ENCODE peak calls at places on chromosomes 2 and 18, in five cellular contexts. I, F, N, W and P are unnamed samples.

GRCh38 chr2:219404291-219404910 is 13.8 kb upstream of the DES start:
- DNase-seq in I (no peak), F (no peak), N (no peak), W (no peak), P (no peak)

GRCh38 chr2:12269041-12269972 is 447.4 kb upstream of the TRIB2 start:
- DNase-seq in I (no peak), F (no peak), N (no peak), W (no peak), P (no peak)

GRCh38 chr18:79644006-79644665 is 35.5 kb upstream of the CTDP1 start:
- DNase-seq in I (peak; percentile 65), F (peak; percentile 36), N (peak; percentile 71), W (peak; percentile 47), P (peak; percentile 64)

GRCh38 chr18:33470229-33470628 is 29.7 kb upstream of the CCDC178 start:
- DNase-seq in I (no peak), F (peak; percentile 88), N (no peak), W (no peak), P (no peak)

GRCh38 chr2:97991081-97991856 is 4.5 kb downstream of the TMEM131 start:
- DNase-seq in I (no peak), F (no peak), N (no peak), W (no peak), P (no peak)

GRCh38 chr2:133657591-133657990 is 89.3 kb upstream of the NCKAP5 start:
- DNase-seq in I (no peak), F (peak; percentile 90), N (no peak), W (peak; percentile 41), P (peak; percentile 74)

GRCh38 chr18:13649397-13650252 is 76.7 kb downstream of the FAM210A start:
- DNase-seq in I (no peak), F (no peak), N (no peak), W (no peak), P (no peak)

GRCh38 chr2:240461471-240462072 is 26.1 kb downstream of the GPC1 start:
- DNase-seq in I (no peak), F (no peak), N (no peak), W (no peak), P (no peak)

GRCh38 chr2:239300871-239301742 is 99.7 kb downstream of the HDAC4 start:
- DNase-seq in I (no peak), F (no peak), N (no peak), W (no peak), P (no peak)

GRCh38 chr2:203817147-203817546 is 50.4 kb upstream of the CTLA4 start:
- DNase-seq in I (no peak), F (no peak), N (no peak), W (no peak), P (no peak)

GRCh38 chr2:239369631-239370161 is 31.1 kb downstream of the HDAC4 start:
- DNase-seq in I (no peak), F (no peak), N (no peak), W (no peak), P (no peak)

GRCh38 chr2:67050621-67051020 is 346.5 kb upstream of the ETAA1 start:
- DNase-seq in I (peak; percentile 27), F (no peak), N (no peak), W (peak; percentile 67), P (no peak)

GRCh38 chr2:129929321-129930290 is 49.9 kb upstream of the RAB6C start:
- DNase-seq in I (peak; percentile 89), F (no peak), N (no peak), W (no peak), P (no peak)

GRCh38 chr2:106030287-106031268 is 163.5 kb downstream of the UXS1 start:
- DNase-seq in I (peak; percentile 56), F (peak; percentile 77), N (no peak), W (peak; percentile 81), P (no peak)

GRCh38 chr2:225117061-225117716 is 74.9 kb upstream of the DOCK10 start:
- DNase-seq in I (peak; percentile 71), F (peak; percentile 75), N (no peak), W (peak; percentile 11), P (no peak)

GRCh38 chr2:141496805-141497204 is 634.0 kb downstream of the LRP1B start:
- DNase-seq in I (peak; percentile 10), F (peak; percentile 27), N (no peak), W (peak; percentile 19), P (no peak)

GRCh38 chr2:216215991-216216390 is 106.8 kb downstream of the XRCC5 start:
- DNase-seq in I (peak; percentile 54), F (peak; percentile 23), N (no peak), W (peak; percentile 40), P (peak; percentile 18)

GRCh38 chr2:12300927-12301326 is 415.8 kb upstream of the TRIB2 start:
- DNase-seq in I (peak; percentile 57), F (peak; percentile 38), N (no peak), W (peak; percentile 37), P (no peak)

GRCh38 chr2:60551241-60552095 is 2.0 kb downstream of the BCL11A start:
- DNase-seq in I (peak; percentile 79), F (peak; percentile 52), N (no peak), W (no peak), P (no peak)

GRCh38 chr2:3959372-3959771 is 256.0 kb downstream of the DCDC2C start:
- DNase-seq in I (peak; percentile 57), F (peak; percentile 6), N (peak; percentile 59), W (peak; percentile 14), P (peak; percentile 39)

GRCh38 chr2:234500394-234501006 is 3.6 kb upstream of the ARL4C start:
- DNase-seq in I (peak; percentile 77), F (peak; percentile 63), N (no peak), W (peak; percentile 65), P (no peak)

DNA sequence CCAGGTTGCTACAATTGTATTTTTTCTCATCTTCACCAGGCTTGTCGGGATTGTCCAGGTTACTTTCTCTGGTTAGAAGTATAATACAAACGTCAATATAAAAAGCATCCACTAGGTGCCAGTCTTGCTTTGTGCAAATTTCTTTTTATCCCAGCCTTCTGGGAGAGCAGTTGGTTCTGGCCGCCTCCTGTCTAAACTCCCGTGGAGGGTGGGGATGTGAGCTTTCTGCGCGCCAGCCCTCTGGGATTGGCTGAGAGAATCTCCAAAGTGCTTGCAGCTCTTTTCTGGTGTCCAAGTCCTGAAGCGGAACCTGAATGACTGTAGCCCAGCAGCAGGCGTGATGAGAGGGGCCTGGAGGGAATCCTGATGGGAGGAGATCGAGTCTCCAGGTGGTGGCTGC is 22.4 kb upstream of the TOGARAM2 start:
- DNase-seq in I (peak; percentile 90), F (peak; percentile 69), N (peak; percentile 69), W (peak; percentile 74), P (no peak)
- H3K9ac ChIP-seq in I (no peak overlapping the region), F (no peak overlapping the region), N (no peak overlapping the region), W (no peak overlapping the region), P (no peak overlapping the region)

GRCh38 chr2:175373729-175374128 is 192.2 kb upstream of the ATP5MC3 start:
- DNase-seq in I (no peak), F (no peak), N (no peak), W (no peak), P (no peak)
- H3K4me3 ChIP-seq in I (peak overlapping the region; percentile 46), F (no peak overlapping the region), N (no peak overlapping the region), W (no peak overlapping the region), P (no peak overlapping the region)

DNA sequence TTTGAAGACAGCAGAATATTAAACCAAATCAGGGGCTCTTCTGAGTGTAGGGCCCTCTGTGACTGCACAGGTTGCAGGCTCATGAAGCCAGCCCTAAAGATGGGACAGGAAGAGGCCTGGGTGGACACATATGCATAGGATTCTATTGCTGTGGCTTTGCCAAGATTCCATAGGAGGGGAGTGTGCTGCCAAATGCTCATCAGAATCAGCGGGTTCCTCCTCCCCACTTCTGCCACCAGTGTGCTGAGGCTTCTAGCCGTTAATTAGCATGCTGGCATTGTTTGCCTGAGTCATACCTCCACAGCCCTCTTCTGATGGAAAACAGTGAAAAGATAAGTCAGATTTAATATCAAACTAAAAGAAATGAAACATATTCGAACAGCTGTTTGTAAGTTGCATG is 103.9 kb upstream of the TMEFF2 start:
- DNase-seq in I (no peak), F (peak; percentile 3), N (no peak), W (no peak), P (peak; percentile 20)
- H3K9ac ChIP-seq in I (no peak overlapping the region), F (no peak overlapping the region), N (no peak overlapping the region), W (no peak overlapping the region), P (no peak overlapping the region)

GRCh38 chr2:64731306-64731654 is 77.6 kb upstream of the SERTAD2 start:
- DNase-seq in I (no peak), F (no peak), N (no peak), W (no peak), P (no peak)

GRCh38 chr2:64731746-64732145 is 78.0 kb upstream of the SERTAD2 start:
- DNase-seq in I (no peak), F (no peak), N (no peak), W (no peak), P (no peak)

GRCh38 chr2:64727843-64728463 is 74.2 kb upstream of the SERTAD2 start:
- DNase-seq in I (no peak), F (no peak), N (no peak), W (no peak), P (no peak)

GRCh38 chr2:64732153-64732552 is 78.4 kb upstream of the SERTAD2 start:
- DNase-seq in I (no peak), F (no peak), N (no peak), W (no peak), P (no peak)

GRCh38 chr2:64730551-64731305 is 77.0 kb upstream of the SERTAD2 start:
- DNase-seq in I (peak; percentile 92), F (peak; percentile 85), N (no peak), W (peak; percentile 90), P (no peak)
- H3K4me3 ChIP-seq in I (peak overlapping the region; percentile 68), F (peak overlapping the region; percentile 55), N (no peak overlapping the region), W (peak overlapping the region; percentile 42), P (no peak overlapping the region)

DNA sequence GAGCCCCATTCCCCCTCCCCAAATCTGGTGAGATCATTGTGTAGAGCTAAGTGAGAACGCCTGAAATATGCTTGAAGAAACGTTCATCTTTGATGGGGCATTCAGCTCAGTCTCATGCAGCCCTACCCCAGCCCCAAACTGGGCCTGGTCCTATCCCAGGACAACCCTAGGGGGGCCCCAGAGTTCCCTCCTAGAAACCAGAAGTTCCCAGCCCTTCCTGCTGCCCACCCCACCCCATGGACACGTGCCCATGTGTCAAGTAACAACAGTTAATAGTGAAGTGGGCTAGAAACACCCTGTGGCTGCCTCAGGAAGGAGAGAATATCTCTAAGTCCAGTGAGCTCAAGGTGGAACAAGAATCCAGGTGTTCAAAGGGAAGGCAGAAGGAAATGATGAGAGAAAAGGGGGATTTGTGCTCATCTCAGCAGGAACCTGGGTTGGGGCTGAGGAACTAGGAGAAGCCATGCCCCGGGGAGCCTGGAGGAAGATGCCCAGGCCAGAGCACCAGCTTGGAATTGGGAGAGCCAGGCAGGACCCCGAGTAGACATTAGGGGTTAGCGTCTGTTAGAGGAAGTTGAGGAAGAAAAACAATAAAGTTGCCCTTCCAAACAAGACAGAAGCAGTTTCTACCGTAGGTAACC is 20.1 kb upstream of the SLC20A1 start:
- DNase-seq in I (peak; percentile 7), F (no peak), N (no peak), W (no peak), P (no peak)
- H3K9ac ChIP-seq in I (peak overlapping the region; percentile 69), F (no peak overlapping the region), N (peak overlapping the region; percentile 30), W (no peak overlapping the region), P (no peak overlapping the region)